ENCODE peak calls at places on chromosomes 2 and 18, in ten cellular contexts. R is A549, L is uterus, W is GM12878, G is body of pancreas, A is transverse colon, K is HepG2, Z is ovary, M is heart left ventricle, C is H1. D is an unnamed sample.

GRCh38 chr2:26636935-26637334 is 4.2 kb downstream of the CIB4 start:
- DNase-seq in R (no peak), L (no peak), W (no peak), G (no peak), A (no peak), K (no peak), Z (no peak), M (no peak), C (no peak), D (no peak)

GRCh38 chr2:217947341-217948316 is 55.2 kb downstream of the TNS1 start:
- DNase-seq in R (no peak), L (peak; percentile 14), W (no peak), G (no peak), A (no peak), K (no peak), Z (peak; percentile 16), M (no peak), C (no peak), D (peak; percentile 61)

GRCh38 chr2:165149439-165149838 is 54.4 kb downstream of the SCN3A start:
- DNase-seq in R (no peak), L (no peak), W (peak; percentile 35), G (no peak), A (no peak), K (no peak), Z (no peak), M (no peak), C (no peak), D (peak; percentile 20)

GRCh38 chr2:3413642-3414041 is 34.1 kb downstream of the TRAPPC12 start:
- DNase-seq in R (no peak), L (no peak), W (no peak), G (no peak), A (no peak), K (no peak), Z (no peak), M (no peak), C (no peak), D (no peak)

GRCh38 chr2:27701676-27702075 is 38.0 kb downstream of the SLC4A1AP start:
- DNase-seq in R (peak; percentile 31), L (no peak), W (no peak), G (peak; percentile 58), A (no peak), K (no peak), Z (no peak), M (peak; percentile 56), C (no peak), D (peak; percentile 94)

GRCh38 chr2:135962401-135963138 is 22.9 kb downstream of the DARS1 start:
- DNase-seq in R (no peak), L (no peak), W (no peak), G (no peak), A (no peak), K (no peak), Z (no peak), M (no peak), C (no peak), D (no peak)

GRCh38 chr2:197200657-197201056 is 109.9 kb downstream of the ANKRD44 start:
- DNase-seq in R (no peak), L (no peak), W (no peak), G (no peak), A (no peak), K (no peak), Z (no peak), M (no peak), C (no peak), D (no peak)

GRCh38 chr18:21955757-21956652 is 213.4 kb upstream of the GATA6 start:
- DNase-seq in R (peak; percentile 59), L (peak; percentile 72), W (peak; percentile 4), G (peak; percentile 89), A (peak; percentile 85), K (peak; percentile 54), Z (peak; percentile 81), M (peak; percentile 81), C (peak; percentile 87), D (peak; percentile 73)

GRCh38 chr2:190267302-190267701 is 52.3 kb downstream of the HIBCH start:
- DNase-seq in R (peak; percentile 68), L (no peak), W (no peak), G (no peak), A (no peak), K (peak; percentile 7), Z (no peak), M (no peak), C (no peak), D (no peak)

GRCh38 chr2:76178610-76179009 is 467.9 kb upstream of the GCFC2 start:
- DNase-seq in R (no peak), L (no peak), W (no peak), G (no peak), A (no peak), K (no peak), Z (no peak), M (no peak), C (no peak), D (no peak)

GRCh38 chr2:23801396-23801795 is 125.5 kb downstream of the ATAD2B start:
- DNase-seq in R (no peak), L (no peak), W (no peak), G (no peak), A (no peak), K (no peak), Z (no peak), M (no peak), C (no peak), D (no peak)

GRCh38 chr2:112482309-112483046 is 522 bp downstream of the TTL start:
- DNase-seq in R (peak; percentile 54), L (peak; percentile 29), W (no peak), G (peak; percentile 37), A (peak; percentile 30), K (peak; percentile 25), Z (peak; percentile 51), M (peak; percentile 38), C (peak; percentile 64), D (peak; percentile 23)

GRCh38 chr2:112229365-112229764 is 25.5 kb downstream of the ZC3H8 start:
- DNase-seq in R (peak; percentile 33), L (no peak), W (no peak), G (peak; percentile 86), A (no peak), K (no peak), Z (no peak), M (no peak), C (no peak), D (no peak)

GRCh38 chr2:188773075-188773474 is 201.1 kb upstream of the COL3A1 start:
- DNase-seq in R (no peak), L (no peak), W (no peak), G (no peak), A (no peak), K (no peak), Z (no peak), M (no peak), C (no peak), D (no peak)

GRCh38 chr2:109422071-109422757 is 191.6 kb downstream of the SEPTIN10 start:
- DNase-seq in R (no peak), L (no peak), W (no peak), G (no peak), A (no peak), K (no peak), Z (no peak), M (no peak), C (no peak), D (no peak)

DNA sequence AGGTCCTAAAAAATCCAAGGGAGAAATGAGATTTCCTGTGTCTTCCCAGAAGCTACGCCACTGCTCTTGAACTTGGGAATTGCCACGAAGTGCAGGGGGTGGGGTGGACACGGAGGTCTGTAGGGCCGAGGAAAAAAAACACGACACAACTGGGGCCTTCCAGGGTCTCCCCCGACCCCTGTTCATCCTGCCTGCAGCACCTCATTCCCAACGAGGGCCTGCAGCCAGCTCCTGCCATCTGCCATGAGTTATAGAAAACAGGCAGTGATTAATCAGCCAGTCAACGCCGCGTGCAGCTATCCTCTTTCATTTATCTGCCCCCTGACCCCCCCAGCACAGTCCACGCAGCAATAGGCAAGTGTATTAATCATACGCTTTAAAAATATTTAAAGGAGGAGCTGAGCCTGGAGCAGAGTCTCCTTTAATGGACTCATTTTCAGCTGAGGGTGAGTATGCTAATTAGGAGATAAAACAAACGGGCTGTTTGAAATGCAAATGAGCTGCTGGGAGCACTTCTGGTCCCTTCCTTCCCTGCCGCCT is 209.9 kb downstream of the TFCP2L1 start:
- DNase-seq in R (peak; percentile 92), L (peak; percentile 77), W (peak; percentile 5), G (peak; percentile 52), A (peak; percentile 18), K (no peak), Z (peak; percentile 74), M (no peak), C (peak; percentile 78), D (no peak)
- TF ChIP-seq POLR2A in R (peak; percentile 99), L (no peak), W (peak; percentile 96), G (peak; percentile 62), A (no peak), K (no peak), Z (peak; percentile 32), M (no peak), C (no peak), D (peak; percentile 24)

DNA sequence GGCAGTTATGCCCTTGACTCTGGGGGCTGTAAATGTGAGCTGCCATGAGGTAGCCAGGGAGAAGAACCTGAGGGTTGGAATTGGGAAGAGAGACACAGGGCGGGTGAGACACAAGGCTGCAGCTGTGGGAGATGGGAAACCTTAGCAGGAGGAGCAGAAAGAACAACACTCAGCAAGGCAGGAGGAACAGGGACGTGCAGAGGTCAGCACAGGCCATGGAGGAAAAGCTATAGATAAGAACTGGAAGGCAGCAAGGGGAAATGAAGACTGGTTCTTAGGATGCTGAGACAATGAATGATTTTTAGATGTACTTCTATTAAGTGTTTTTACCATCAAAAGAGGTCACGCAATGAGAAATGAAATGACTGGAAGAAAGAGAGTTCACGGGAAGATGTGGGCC is 80.2 kb downstream of the USP40 start:
- DNase-seq in R (no peak), L (no peak), W (no peak), G (no peak), A (no peak), K (no peak), Z (no peak), M (no peak), C (no peak), D (no peak)
- H3K27ac ChIP-seq in R (peak overlapping the region; percentile 98), L (no peak overlapping the region), W (no peak overlapping the region), G (peak overlapping the region; percentile 58), A (no peak overlapping the region), K (no peak overlapping the region), Z (no peak overlapping the region), M (peak overlapping the region; percentile 69), C (no peak overlapping the region), D (peak overlapping the region; percentile 79)

DNA sequence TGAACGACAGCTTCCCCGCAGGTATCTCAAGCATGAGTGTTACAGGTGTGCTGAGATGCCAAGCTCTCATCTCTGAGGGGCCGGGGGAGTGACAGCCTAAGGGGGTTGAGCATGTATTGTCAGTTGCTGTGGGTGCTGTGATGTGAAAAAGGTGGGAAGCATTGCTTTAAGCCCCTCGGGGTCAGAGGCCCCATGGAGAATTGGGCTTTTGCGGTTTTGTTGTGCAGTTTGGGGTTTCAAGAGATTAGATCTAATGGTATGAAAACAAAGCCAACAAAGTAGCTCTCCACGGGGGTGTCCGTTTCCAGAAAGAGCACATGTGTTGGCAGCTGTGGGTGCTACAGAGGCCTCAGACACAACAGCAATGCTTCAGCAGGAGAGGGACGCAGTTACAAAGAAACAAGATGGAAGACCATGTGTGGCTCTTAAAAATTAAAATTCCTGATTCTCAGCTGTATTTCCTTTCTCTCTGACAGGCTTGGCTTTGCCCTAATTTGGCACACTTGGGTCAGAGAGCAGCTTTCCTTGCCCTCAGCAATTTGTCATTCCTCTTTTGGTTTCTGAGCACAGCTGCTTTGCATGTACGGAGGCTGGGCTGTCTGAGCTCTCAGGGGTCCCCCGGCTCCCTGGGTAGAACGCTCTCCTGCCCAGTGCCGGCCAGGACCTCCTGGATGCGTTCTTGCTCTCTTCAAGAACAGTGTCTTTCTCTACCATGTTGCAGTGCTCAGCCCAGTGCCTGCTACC is 70.0 kb downstream of the TMEM247 start:
- DNase-seq in R (no peak), L (no peak), W (no peak), G (no peak), A (peak; percentile 35), K (no peak), Z (no peak), M (no peak), C (no peak), D (no peak)
- H3K4me1 ChIP-seq in R (peaks cover 6% of the 10 kb centered on the region), L (peaks cover 6% of the 10 kb centered on the region), W (peaks cover 52% of the 10 kb centered on the region), G (no peaks in the 10 kb centered on the region), A (peaks cover 25% of the 10 kb centered on the region), K (peaks cover 14% of the 10 kb centered on the region), Z (peaks cover 11% of the 10 kb centered on the region), M (peaks cover 100% of the 10 kb centered on the region), C (peaks cover 1% of the 10 kb centered on the region), D (peaks cover 29% of the 10 kb centered on the region)

GRCh38 chr18:77124452-77124922 is 8.1 kb downstream of the MBP start:
- DNase-seq in R (no peak), L (no peak), W (peak; percentile 69), G (no peak), A (no peak), K (no peak), Z (no peak), M (no peak), C (no peak), D (peak; percentile 52)
- TF ChIP-seq POLR2A in R (no peak), L (no peak), W (no peak), G (no peak), A (no peak), K (no peak), Z (no peak), M (no peak), C (no peak), D (no peak)